ENCODE peak calls at places on chromosomes 1 and 21, in seven cellular contexts. V is heart right ventricle, J is cardiac muscle cell, X is prostate gland, H is lower lobe of right lung, R is A549, Q is IMR-90. C is an unnamed sample.

GRCh38 chr1:49106438-49106837 is 329.7 kb upstream of the BEND5 start:
- DNase-seq in V (no peak), J (no peak), X (no peak), H (no peak), R (no peak), Q (no peak), C (no peak)

GRCh38 chr21:37939251-37939650 is 23.0 kb upstream of the KCNJ6 start:
- DNase-seq in V (no peak), J (no peak), X (no peak), H (no peak), R (no peak), Q (no peak), C (no peak)

GRCh38 chr1:31398246-31398645 is 14.8 kb upstream of the SERINC2 start:
- DNase-seq in V (no peak), J (no peak), X (no peak), H (no peak), R (no peak), Q (no peak), C (no peak)

GRCh38 chr1:246012271-246012854 is 494.7 kb downstream of the SMYD3 start:
- DNase-seq in V (no peak), J (peak; percentile 72), X (no peak), H (no peak), R (peak; percentile 17), Q (peak; percentile 51), C (no peak)

GRCh38 chr1:55073187-55073916 is 34.0 kb downstream of the PCSK9 start:
- DNase-seq in V (no peak), J (no peak), X (no peak), H (no peak), R (no peak), Q (no peak), C (no peak)

GRCh38 chr1:37267111-37267835 is 207.1 kb upstream of the ZC3H12A start:
- DNase-seq in V (no peak), J (no peak), X (no peak), H (no peak), R (no peak), Q (no peak), C (no peak)

GRCh38 chr21:40871099-40871498 is 24.1 kb upstream of the DSCAM start:
- DNase-seq in V (no peak), J (no peak), X (no peak), H (no peak), R (no peak), Q (no peak), C (no peak)

GRCh38 chr1:170765712-170766330 is 101.9 kb downstream of the PRRX1 start:
- DNase-seq in V (no peak), J (peak; percentile 70), X (no peak), H (no peak), R (no peak), Q (peak; percentile 64), C (no peak)

GRCh38 chr21:45618287-45618686 is 25.2 kb upstream of the PCBP3 start:
- DNase-seq in V (no peak), J (peak; percentile 46), X (no peak), H (no peak), R (no peak), Q (peak; percentile 47), C (no peak)

GRCh38 chr21:45408811-45409261 is 3.9 kb downstream of the COL18A1 start:
- DNase-seq in V (no peak), J (no peak), X (no peak), H (peak; percentile 22), R (no peak), Q (no peak), C (peak; percentile 35)

GRCh38 chr1:28236656-28237331 is 870 bp downstream of the ATP5IF1 start:
- DNase-seq in V (no peak), J (no peak), X (no peak), H (no peak), R (no peak), Q (no peak), C (no peak)
- H3K4me1 ChIP-seq in V (peaks cover 33% of the 10 kb centered on the region), J (peaks cover 20% of the 10 kb centered on the region), X (peaks cover 5% of the 10 kb centered on the region), H (peaks cover 30% of the 10 kb centered on the region), R (peaks cover 8% of the 10 kb centered on the region), Q (peaks cover 2% of the 10 kb centered on the region), C (peaks cover 76% of the 10 kb centered on the region)

GRCh38 chr1:152441756-152442155 is 27.7 kb upstream of the CRNN start:
- DNase-seq in V (no peak), J (no peak), X (no peak), H (no peak), R (no peak), Q (no peak), C (no peak)

GRCh38 chr1:152442291-152442690 is 28.2 kb upstream of the CRNN start:
- DNase-seq in V (peak; percentile 19), J (peak; percentile 26), X (no peak), H (no peak), R (no peak), Q (no peak), C (peak; percentile 25)

GRCh38 chr1:152442765-152443164 is 28.7 kb upstream of the CRNN start:
- DNase-seq in V (no peak), J (peak; percentile 65), X (peak; percentile 62), H (no peak), R (no peak), Q (no peak), C (no peak)

GRCh38 chr1:152444045-152444444 is 30.0 kb upstream of the CRNN start:
- DNase-seq in V (no peak), J (no peak), X (no peak), H (no peak), R (no peak), Q (no peak), C (no peak)

GRCh38 chr1:152440635-152441471 is 26.8 kb upstream of the CRNN start:
- DNase-seq in V (peak; percentile 73), J (peak; percentile 83), X (peak; percentile 63), H (peak; percentile 70), R (peak; percentile 89), Q (peak; percentile 54), C (peak; percentile 50)
- TF ChIP-seq CTCF in V (peak; percentile 90), J (peak; percentile 92), X (peak; percentile 77), H (peak; percentile 88), R (peak; percentile 85), Q (peak; percentile 78), C (peak; percentile 87)

DNA sequence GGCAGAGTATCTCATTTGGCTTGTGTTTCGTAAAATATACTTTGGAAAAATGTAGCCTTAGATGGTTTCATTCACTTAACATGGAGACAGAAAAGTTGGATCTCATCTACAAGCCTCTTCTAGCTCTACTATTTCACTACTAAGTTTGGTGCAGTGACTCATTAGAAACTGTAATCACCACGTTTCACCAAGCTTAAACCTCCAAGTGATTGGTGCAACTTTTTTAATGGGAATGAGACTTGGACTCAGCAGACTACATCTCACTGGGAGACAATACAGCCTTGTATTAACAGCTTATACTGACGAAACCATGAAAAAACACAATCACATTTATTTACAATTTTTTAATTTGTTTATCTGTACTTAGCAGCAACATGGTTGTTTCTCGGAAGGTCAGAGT is 29.9 kb upstream of the NRIP1 start:
- DNase-seq in V (no peak), J (peak; percentile 17), X (no peak), H (no peak), R (no peak), Q (no peak), C (no peak)
- H3K27ac ChIP-seq in V (no peak overlapping the region), J (no peak overlapping the region), X (no peak overlapping the region), H (no peak overlapping the region), R (no peak overlapping the region), Q (no peak overlapping the region), C (no peak overlapping the region)

GRCh38 chr21:34970126-34970525 is 79.0 kb downstream of the RUNX1 start:
- DNase-seq in V (no peak), J (peak; percentile 29), X (no peak), H (no peak), R (no peak), Q (no peak), C (no peak)
- H3K4me1 ChIP-seq in V (no peaks in the 10 kb centered on the region), J (no peaks in the 10 kb centered on the region), X (no peaks in the 10 kb centered on the region), H (peaks cover 40% of the 10 kb centered on the region), R (peaks cover 3% of the 10 kb centered on the region), Q (peaks cover 13% of the 10 kb centered on the region), C (no peaks in the 10 kb centered on the region)

GRCh38 chr1:77416692-77417450 is 135.1 kb downstream of the AK5 start:
- DNase-seq in V (no peak), J (peak; percentile 33), X (no peak), H (no peak), R (no peak), Q (peak; percentile 34), C (no peak)
- TF ChIP-seq CTCF in V (peak; percentile 42), J (peak; percentile 39), X (peak; percentile 10), H (peak; percentile 25), R (peak; percentile 32), Q (peak; percentile 35), C (peak; percentile 22)

GRCh38 chr1:152501704-152502103 is 8.9 kb upstream of the LCE5A start:
- DNase-seq in V (no peak), J (no peak), X (no peak), H (no peak), R (peak; percentile 64), Q (no peak), C (no peak)
- H3K27ac ChIP-seq in V (no peak overlapping the region), J (no peak overlapping the region), X (no peak overlapping the region), H (no peak overlapping the region), R (peak overlapping the region; percentile 90), Q (no peak overlapping the region), C (no peak overlapping the region)

GRCh38 chr1:192575499-192576189 is at the start of gene RGS1:
- DNase-seq in V (no peak), J (no peak), X (no peak), H (peak; percentile 53), R (no peak), Q (no peak), C (peak; percentile 16)

GRCh38 chr1:192576190-192577144 is 894 bp downstream of the RGS1 start:
- DNase-seq in V (no peak), J (no peak), X (no peak), H (no peak), R (no peak), Q (no peak), C (no peak)

GRCh38 chr1:192577145-192578140 is 1.9 kb downstream of the RGS1 start:
- DNase-seq in V (no peak), J (no peak), X (no peak), H (no peak), R (no peak), Q (no peak), C (no peak)

GRCh38 chr1:192571706-192572105 is 3.9 kb upstream of the RGS1 start:
- DNase-seq in V (no peak), J (no peak), X (no peak), H (no peak), R (no peak), Q (no peak), C (no peak)

DNA sequence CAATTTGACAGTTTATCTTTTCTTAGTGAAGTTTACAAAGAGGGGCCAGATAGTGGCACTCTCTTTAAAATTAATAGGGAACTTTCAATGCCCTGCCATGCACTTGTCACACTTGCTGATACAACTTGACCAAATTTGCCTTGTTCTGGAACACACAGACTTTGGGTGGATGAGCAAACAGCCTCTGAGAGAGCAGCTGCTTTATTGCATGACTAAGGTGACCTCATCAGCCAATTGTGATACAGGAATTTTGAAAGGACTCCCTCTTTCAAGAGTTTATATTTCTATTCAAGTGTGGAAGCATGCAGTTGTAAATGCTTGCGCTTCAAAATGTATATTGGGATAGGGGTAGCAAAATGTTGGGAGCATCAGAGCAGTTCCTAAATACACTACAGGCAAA is 2.1 kb upstream of the RGS1 start:
- DNase-seq in V (no peak), J (no peak), X (no peak), H (no peak), R (no peak), Q (peak; percentile 82), C (no peak)
- H3K4me1 ChIP-seq in V (no peaks in the 10 kb centered on the region), J (no peaks in the 10 kb centered on the region), X (no peaks in the 10 kb centered on the region), H (peaks cover 11% of the 10 kb centered on the region), R (no peaks in the 10 kb centered on the region), Q (no peaks in the 10 kb centered on the region), C (no peaks in the 10 kb centered on the region)